ENCODE peak calls at places on chromosome 19, in eight cellular contexts. One of them, this sample, is unnamed.

GRCh38 chr19:58311345-58311744 is 6.2 kb downstream of the ERVK3-1 start:
- DNase-seq in GM13977: no peak
- DNase-seq in neural crest cell: no peak
- DNase-seq in fibroblast of pulmonary artery: no peak
- DNase-seq in cardiac fibroblast: no peak
- DNase-seq in omental fat pad: no peak
- DNase-seq in fibroblast of the aortic adventitia: no peak
- DNase-seq in AG09309: no peak
- DNase-seq in this sample: peak

GRCh38 chr19:58042709-58043340 is 9.0 kb downstream of the ZSCAN1 start:
- DNase-seq in neural crest cell: no peak
- DNase-seq in fibroblast of the aortic adventitia: no peak
- DNase-seq in GM13977: no peak
- DNase-seq in omental fat pad: no peak
- DNase-seq in AG09309: no peak
- DNase-seq in cardiac fibroblast: no peak
- DNase-seq in fibroblast of pulmonary artery: no peak
- DNase-seq in this sample: no peak

GRCh38 chr19:7662657-7663056 is 6.2 kb upstream of the RETN start:
- DNase-seq in cardiac fibroblast: no peak
- DNase-seq in GM13977: no peak
- DNase-seq in AG09309: no peak
- DNase-seq in fibroblast of the aortic adventitia: no peak
- DNase-seq in neural crest cell: no peak
- DNase-seq in omental fat pad: no peak
- DNase-seq in fibroblast of pulmonary artery: no peak
- DNase-seq in this sample: no peak

GRCh38 chr19:17946965-17947784 is 14.4 kb downstream of the CCDC124 start:
- DNase-seq in cardiac fibroblast: no peak
- DNase-seq in fibroblast of pulmonary artery: no peak
- DNase-seq in GM13977: peak
- DNase-seq in neural crest cell: peak
- DNase-seq in AG09309: no peak
- DNase-seq in omental fat pad: no peak
- DNase-seq in fibroblast of the aortic adventitia: no peak
- DNase-seq in this sample: no peak

GRCh38 chr19:32914879-32915278 is 45.3 kb upstream of the SLC7A9 start:
- DNase-seq in neural crest cell: no peak
- DNase-seq in AG09309: no peak
- DNase-seq in GM13977: no peak
- DNase-seq in omental fat pad: no peak
- DNase-seq in cardiac fibroblast: no peak
- DNase-seq in fibroblast of pulmonary artery: no peak
- DNase-seq in fibroblast of the aortic adventitia: no peak
- DNase-seq in this sample: peak

GRCh38 chr19:54254195-54254906 is 2.7 kb downstream of the LILRB5 start:
- DNase-seq in neural crest cell: no peak
- DNase-seq in cardiac fibroblast: no peak
- DNase-seq in GM13977: no peak
- DNase-seq in fibroblast of pulmonary artery: no peak
- DNase-seq in fibroblast of the aortic adventitia: no peak
- DNase-seq in AG09309: no peak
- DNase-seq in omental fat pad: no peak
- DNase-seq in this sample: no peak

GRCh38 chr19:38744298-38744681 is at the start of gene CAPN12:
- DNase-seq in GM13977: no peak
- DNase-seq in omental fat pad: no peak
- DNase-seq in fibroblast of the aortic adventitia: no peak
- DNase-seq in AG09309: no peak
- DNase-seq in neural crest cell: no peak
- DNase-seq in fibroblast of pulmonary artery: no peak
- DNase-seq in cardiac fibroblast: no peak
- DNase-seq in this sample: no peak

GRCh38 chr19:7242601-7243258 is 51.5 kb downstream of the INSR start:
- DNase-seq in cardiac fibroblast: peak
- DNase-seq in GM13977: peak
- DNase-seq in omental fat pad: no peak
- DNase-seq in AG09309: peak
- DNase-seq in fibroblast of pulmonary artery: peak
- DNase-seq in fibroblast of the aortic adventitia: peak
- DNase-seq in neural crest cell: no peak
- DNase-seq in this sample: no peak

GRCh38 chr19:45147835-45148676 is 12.7 kb downstream of the NKPD1 start:
- DNase-seq in fibroblast of the aortic adventitia: no peak
- DNase-seq in cardiac fibroblast: no peak
- DNase-seq in AG09309: no peak
- DNase-seq in omental fat pad: no peak
- DNase-seq in fibroblast of pulmonary artery: no peak
- DNase-seq in GM13977: no peak
- DNase-seq in neural crest cell: no peak
- DNase-seq in this sample: no peak

GRCh38 chr19:20186163-20186562 is 19.1 kb downstream of the ZNF486 start:
- DNase-seq in GM13977: no peak
- DNase-seq in fibroblast of pulmonary artery: no peak
- DNase-seq in omental fat pad: no peak
- DNase-seq in fibroblast of the aortic adventitia: no peak
- DNase-seq in neural crest cell: no peak
- DNase-seq in AG09309: no peak
- DNase-seq in cardiac fibroblast: peak
- DNase-seq in this sample: no peak

DNA sequence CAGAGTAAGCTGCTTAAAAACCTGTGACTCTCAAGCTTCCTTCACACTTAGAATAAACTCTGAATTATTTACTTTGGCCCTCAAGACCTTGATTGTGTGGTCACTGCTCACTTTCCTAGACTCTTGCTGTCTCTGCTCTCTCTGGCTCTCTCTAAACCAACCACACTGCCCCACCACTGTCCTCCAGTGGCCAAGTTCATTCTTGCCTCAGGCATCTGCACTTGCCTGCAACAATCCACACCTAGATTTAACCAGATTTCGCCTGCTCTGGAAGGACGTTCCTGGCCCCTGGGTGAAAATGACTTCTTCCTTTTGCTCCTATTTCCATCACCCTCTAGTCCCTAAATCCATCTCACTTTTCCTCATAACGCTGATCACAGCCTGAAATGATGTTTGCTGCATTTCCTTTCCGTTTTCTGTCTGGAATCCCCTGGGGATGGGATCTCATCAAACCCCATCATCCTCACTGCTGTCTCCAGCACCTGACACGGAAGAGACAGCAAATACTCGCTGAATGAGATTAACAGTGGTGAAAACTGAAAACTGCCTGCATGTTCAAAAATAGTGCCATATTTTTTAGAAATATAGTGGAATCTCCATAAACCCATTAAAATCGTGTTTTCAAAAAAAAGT is 232.6 kb downstream of the UQCRFS1 start:
- DNase-seq in fibroblast of pulmonary artery: peak
- DNase-seq in GM13977: no peak
- DNase-seq in neural crest cell: no peak
- DNase-seq in AG09309: peak
- DNase-seq in fibroblast of the aortic adventitia: peak
- DNase-seq in cardiac fibroblast: peak
- DNase-seq in omental fat pad: no peak
- DNase-seq in this sample: no peak
- TF ChIP-seq CTCF in fibroblast of pulmonary artery: peak
- TF ChIP-seq CTCF in GM13977: no peak
- TF ChIP-seq CTCF in neural crest cell: peak
- TF ChIP-seq CTCF in AG09309: peak
- TF ChIP-seq CTCF in fibroblast of the aortic adventitia: peak
- TF ChIP-seq CTCF in cardiac fibroblast: peak
- TF ChIP-seq CTCF in omental fat pad: no peak
- TF ChIP-seq CTCF in this sample: no peak

DNA sequence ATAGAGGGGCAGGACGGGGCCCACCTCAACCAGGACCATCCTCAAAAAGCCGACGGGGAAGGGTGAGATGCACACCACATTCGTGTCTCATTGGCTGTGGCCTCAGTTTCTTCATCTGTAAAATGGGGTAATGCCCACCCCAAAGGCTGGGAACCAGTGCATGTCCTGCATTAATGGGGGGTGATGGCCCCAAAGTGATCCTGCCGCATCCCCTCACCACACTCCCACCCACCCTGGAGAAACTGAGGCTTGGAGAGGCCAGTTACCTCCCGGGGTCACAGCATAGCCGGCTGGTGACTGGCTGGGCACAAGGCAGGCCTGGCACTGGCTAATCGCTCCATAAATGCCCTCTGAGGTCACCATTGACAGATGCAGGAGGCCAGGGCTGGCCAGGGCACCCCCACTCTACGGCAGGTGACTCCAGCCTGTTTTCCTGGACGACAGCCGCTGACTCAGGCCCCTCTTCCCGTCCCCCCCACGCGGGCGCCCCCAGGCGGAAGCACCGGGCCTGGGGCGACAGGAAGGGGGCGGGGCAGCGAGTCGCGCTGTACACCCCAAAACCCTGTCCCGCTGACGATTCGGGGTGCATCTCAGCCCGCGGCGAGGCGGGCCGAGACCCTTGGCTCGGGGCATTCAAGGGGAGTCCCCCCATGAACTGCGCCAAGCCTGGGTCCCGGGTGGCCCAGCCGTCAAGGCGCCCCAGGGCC is 483 bp upstream of the MIDN start:
- DNase-seq in omental fat pad: no peak
- DNase-seq in neural crest cell: no peak
- DNase-seq in AG09309: no peak
- DNase-seq in GM13977: no peak
- DNase-seq in cardiac fibroblast: peak
- DNase-seq in fibroblast of the aortic adventitia: peak
- DNase-seq in fibroblast of pulmonary artery: peak
- DNase-seq in this sample: peak
- TF ChIP-seq CTCF in omental fat pad: no peak
- TF ChIP-seq CTCF in neural crest cell: no peak
- TF ChIP-seq CTCF in AG09309: peak
- TF ChIP-seq CTCF in GM13977: peak
- TF ChIP-seq CTCF in cardiac fibroblast: peak
- TF ChIP-seq CTCF in fibroblast of the aortic adventitia: peak
- TF ChIP-seq CTCF in fibroblast of pulmonary artery: peak
- TF ChIP-seq CTCF in this sample: no peak

GRCh38 chr19:11984986-11985385 is 20.1 kb downstream of the ZNF763 start:
- DNase-seq in neural crest cell: peak
- DNase-seq in fibroblast of the aortic adventitia: no peak
- DNase-seq in AG09309: no peak
- DNase-seq in cardiac fibroblast: no peak
- DNase-seq in GM13977: peak
- DNase-seq in fibroblast of pulmonary artery: no peak
- DNase-seq in omental fat pad: no peak
- DNase-seq in this sample: no peak
- TF ChIP-seq CTCF in neural crest cell: peak
- TF ChIP-seq CTCF in fibroblast of the aortic adventitia: no peak
- TF ChIP-seq CTCF in AG09309: peak
- TF ChIP-seq CTCF in cardiac fibroblast: peak
- TF ChIP-seq CTCF in GM13977: peak
- TF ChIP-seq CTCF in fibroblast of pulmonary artery: no peak
- TF ChIP-seq CTCF in omental fat pad: no peak
- TF ChIP-seq CTCF in this sample: no peak

DNA sequence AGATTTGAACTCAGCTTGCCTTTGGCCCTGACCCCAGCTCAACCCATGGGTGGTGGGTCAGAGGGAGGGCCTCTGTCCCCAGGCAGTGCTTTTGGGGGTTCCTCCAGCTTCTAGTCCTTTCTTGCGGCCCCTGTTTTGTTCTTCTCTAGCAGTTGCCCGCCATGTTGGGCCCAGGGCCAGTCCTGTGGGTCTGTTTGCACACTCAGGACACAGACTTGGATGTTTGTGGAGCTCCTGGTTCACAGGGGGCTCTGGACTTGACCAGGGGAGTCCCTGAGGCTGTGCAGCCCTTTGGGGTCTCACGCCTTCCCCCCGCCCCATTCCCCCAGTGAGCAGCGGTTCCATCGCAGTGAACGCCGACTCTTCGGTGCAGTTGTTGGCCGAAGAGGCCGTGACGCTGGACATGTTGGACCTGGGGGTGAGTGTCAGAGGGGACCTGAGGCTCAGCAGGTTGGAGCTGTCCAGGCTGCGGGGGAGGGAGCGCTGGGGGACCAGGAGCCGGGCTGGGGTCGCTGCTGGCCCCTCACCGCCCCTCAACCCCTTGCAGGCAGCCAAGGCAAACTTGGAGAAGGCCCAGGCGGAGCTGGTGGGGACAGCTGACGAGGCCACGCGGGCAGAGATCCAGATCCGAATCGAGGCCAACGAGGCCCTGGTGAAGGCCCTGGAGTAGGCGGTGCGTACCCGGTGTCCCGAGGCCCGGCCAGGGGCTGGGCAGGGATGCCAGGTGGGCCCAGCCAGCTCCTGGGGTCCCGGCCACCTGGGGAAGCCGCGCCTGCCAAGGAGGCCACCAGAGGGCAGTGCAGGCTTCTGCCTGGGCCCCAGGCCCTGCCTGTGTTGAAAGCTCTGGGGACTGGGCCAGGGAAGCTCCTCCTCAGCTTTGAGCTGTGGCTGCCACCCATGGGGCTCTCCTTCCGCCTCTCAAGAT is 2.5 kb downstream of the ATP5F1D start:
- DNase-seq in neural crest cell: peak
- DNase-seq in cardiac fibroblast: peak
- DNase-seq in fibroblast of pulmonary artery: peak
- DNase-seq in fibroblast of the aortic adventitia: peak
- DNase-seq in GM13977: peak
- DNase-seq in omental fat pad: peak
- DNase-seq in AG09309: no peak
- DNase-seq in this sample: peak
- TF ChIP-seq CTCF in neural crest cell: peak
- TF ChIP-seq CTCF in cardiac fibroblast: peak
- TF ChIP-seq CTCF in fibroblast of pulmonary artery: peak
- TF ChIP-seq CTCF in fibroblast of the aortic adventitia: peak
- TF ChIP-seq CTCF in GM13977: peak
- TF ChIP-seq CTCF in omental fat pad: peak
- TF ChIP-seq CTCF in AG09309: peak
- TF ChIP-seq CTCF in this sample: peak

GRCh38 chr19:1483067-1483978 is 4.3 kb upstream of the C19orf25 start:
- DNase-seq in fibroblast of the aortic adventitia: no peak
- DNase-seq in GM13977: peak
- DNase-seq in omental fat pad: no peak
- DNase-seq in neural crest cell: no peak
- DNase-seq in AG09309: no peak
- DNase-seq in cardiac fibroblast: no peak
- DNase-seq in fibroblast of pulmonary artery: no peak
- DNase-seq in this sample: no peak

GRCh38 chr19:1481893-1482360 is 2.9 kb upstream of the C19orf25 start:
- DNase-seq in fibroblast of pulmonary artery: no peak
- DNase-seq in neural crest cell: no peak
- DNase-seq in cardiac fibroblast: no peak
- DNase-seq in fibroblast of the aortic adventitia: no peak
- DNase-seq in GM13977: peak
- DNase-seq in omental fat pad: no peak
- DNase-seq in AG09309: no peak
- DNase-seq in this sample: no peak

GRCh38 chr19:1478934-1479707 is at the start of gene C19orf25:
- DNase-seq in fibroblast of pulmonary artery: peak
- DNase-seq in GM13977: peak
- DNase-seq in neural crest cell: peak
- DNase-seq in cardiac fibroblast: peak
- DNase-seq in fibroblast of the aortic adventitia: peak
- DNase-seq in AG09309: peak
- DNase-seq in omental fat pad: peak
- DNase-seq in this sample: peak

GRCh38 chr19:1482361-1483066 is 3.5 kb upstream of the C19orf25 start:
- DNase-seq in AG09309: no peak
- DNase-seq in cardiac fibroblast: no peak
- DNase-seq in omental fat pad: no peak
- DNase-seq in fibroblast of pulmonary artery: no peak
- DNase-seq in GM13977: peak
- DNase-seq in neural crest cell: no peak
- DNase-seq in fibroblast of the aortic adventitia: no peak
- DNase-seq in this sample: no peak

GRCh38 chr19:1481224-1481892 is 2.3 kb upstream of the C19orf25 start:
- DNase-seq in GM13977: peak
- DNase-seq in fibroblast of the aortic adventitia: no peak
- DNase-seq in neural crest cell: no peak
- DNase-seq in cardiac fibroblast: no peak
- DNase-seq in fibroblast of pulmonary artery: no peak
- DNase-seq in AG09309: no peak
- DNase-seq in omental fat pad: no peak
- DNase-seq in this sample: no peak
- TF ChIP-seq CTCF in GM13977: no peak
- TF ChIP-seq CTCF in fibroblast of the aortic adventitia: no peak
- TF ChIP-seq CTCF in neural crest cell: no peak
- TF ChIP-seq CTCF in cardiac fibroblast: no peak
- TF ChIP-seq CTCF in fibroblast of pulmonary artery: no peak
- TF ChIP-seq CTCF in AG09309: no peak
- TF ChIP-seq CTCF in omental fat pad: no peak
- TF ChIP-seq CTCF in this sample: no peak

This sample was measured in epithelial cell of esophagus.